ENCODE peak calls at places on chromosomes 12 and 14, in four cellular contexts. One of them, this sample, is unnamed.

GRCh38 chr14:104521816-104522745 is 57.5 kb upstream of the C14orf180 start:
- DNase-seq in nucleus accumbens: no peak
- DNase-seq in WTC11: no peak
- DNase-seq in stimulated activated CD8-positive, alpha-beta memory T cell treated with anti-CD3 and anti-CD28 coated beads, Interleukin-7, amount 100 ng/mL, for 4 hours: no peak
- DNase-seq in this sample: no peak

GRCh38 chr12:402127-402456 is 648 bp downstream of the CCDC77 start:
- DNase-seq in WTC11: peak; percentile 16
- DNase-seq in nucleus accumbens: no peak
- DNase-seq in stimulated activated CD8-positive, alpha-beta memory T cell treated with anti-CD3 and anti-CD28 coated beads, Interleukin-7, amount 100 ng/mL, for 4 hours: no peak
- DNase-seq in this sample: no peak

GRCh38 chr14:29906256-29906885 is 21.3 kb downstream of the PRKD1 start:
- DNase-seq in stimulated activated CD8-positive, alpha-beta memory T cell treated with anti-CD3 and anti-CD28 coated beads, Interleukin-7, amount 100 ng/mL, for 4 hours: no peak
- DNase-seq in nucleus accumbens: no peak
- DNase-seq in WTC11: no peak
- DNase-seq in this sample: no peak

GRCh38 chr14:102915292-102916110 is 7.0 kb upstream of the AMN start:
- DNase-seq in nucleus accumbens: no peak
- DNase-seq in stimulated activated CD8-positive, alpha-beta memory T cell treated with anti-CD3 and anti-CD28 coated beads, Interleukin-7, amount 100 ng/mL, for 4 hours: no peak
- DNase-seq in WTC11: no peak
- DNase-seq in this sample: no peak

GRCh38 chr12:8823565-8824300 is 1.3 kb downstream of the A2ML1 start:
- DNase-seq in stimulated activated CD8-positive, alpha-beta memory T cell treated with anti-CD3 and anti-CD28 coated beads, Interleukin-7, amount 100 ng/mL, for 4 hours: no peak
- DNase-seq in WTC11: peak; percentile 79
- DNase-seq in nucleus accumbens: no peak
- DNase-seq in this sample: no peak

GRCh38 chr14:73753043-73753886 is 39.1 kb upstream of the PNMA1 start:
- DNase-seq in stimulated activated CD8-positive, alpha-beta memory T cell treated with anti-CD3 and anti-CD28 coated beads, Interleukin-7, amount 100 ng/mL, for 4 hours: no peak
- DNase-seq in nucleus accumbens: no peak
- DNase-seq in WTC11: no peak
- DNase-seq in this sample: no peak

GRCh38 chr12:122090759-122091535 is 12.4 kb downstream of the MLXIP start:
- DNase-seq in nucleus accumbens: no peak
- DNase-seq in WTC11: no peak
- DNase-seq in stimulated activated CD8-positive, alpha-beta memory T cell treated with anti-CD3 and anti-CD28 coated beads, Interleukin-7, amount 100 ng/mL, for 4 hours: no peak
- DNase-seq in this sample: no peak

GRCh38 chr12:32650508-32650907 is 28.6 kb upstream of the DNM1L start:
- DNase-seq in stimulated activated CD8-positive, alpha-beta memory T cell treated with anti-CD3 and anti-CD28 coated beads, Interleukin-7, amount 100 ng/mL, for 4 hours: no peak
- DNase-seq in nucleus accumbens: no peak
- DNase-seq in WTC11: no peak
- DNase-seq in this sample: no peak

GRCh38 chr12:128930591-128930990 is 77.3 kb downstream of the GLT1D1 start:
- DNase-seq in stimulated activated CD8-positive, alpha-beta memory T cell treated with anti-CD3 and anti-CD28 coated beads, Interleukin-7, amount 100 ng/mL, for 4 hours: no peak
- DNase-seq in WTC11: no peak
- DNase-seq in nucleus accumbens: no peak
- DNase-seq in this sample: no peak

GRCh38 chr14:69376439-69376838 is 21.7 kb downstream of the ERH start:
- DNase-seq in nucleus accumbens: no peak
- DNase-seq in WTC11: no peak
- DNase-seq in stimulated activated CD8-positive, alpha-beta memory T cell treated with anti-CD3 and anti-CD28 coated beads, Interleukin-7, amount 100 ng/mL, for 4 hours: no peak
- DNase-seq in this sample: no peak

GRCh38 chr14:49464885-49465284 is 121.3 kb downstream of the RPS29 start:
- DNase-seq in nucleus accumbens: no peak
- DNase-seq in WTC11: peak; percentile 47
- DNase-seq in stimulated activated CD8-positive, alpha-beta memory T cell treated with anti-CD3 and anti-CD28 coated beads, Interleukin-7, amount 100 ng/mL, for 4 hours: no peak
- DNase-seq in this sample: no peak

GRCh38 chr12:113299619-113300237 is 35.2 kb downstream of the SLC8B1 start:
- DNase-seq in nucleus accumbens: peak; percentile 54
- DNase-seq in stimulated activated CD8-positive, alpha-beta memory T cell treated with anti-CD3 and anti-CD28 coated beads, Interleukin-7, amount 100 ng/mL, for 4 hours: no peak
- DNase-seq in WTC11: peak; percentile 42
- DNase-seq in this sample: peak; percentile 84

GRCh38 chr14:22320353-22320733 is 268.7 kb downstream of the DAD1 start:
- DNase-seq in WTC11: no peak
- DNase-seq in stimulated activated CD8-positive, alpha-beta memory T cell treated with anti-CD3 and anti-CD28 coated beads, Interleukin-7, amount 100 ng/mL, for 4 hours: no peak
- DNase-seq in nucleus accumbens: no peak
- DNase-seq in this sample: no peak

GRCh38 chr12:2215709-2216560 is 163.1 kb downstream of the CACNA1C start:
- DNase-seq in stimulated activated CD8-positive, alpha-beta memory T cell treated with anti-CD3 and anti-CD28 coated beads, Interleukin-7, amount 100 ng/mL, for 4 hours: no peak
- DNase-seq in nucleus accumbens: no peak
- DNase-seq in WTC11: no peak
- DNase-seq in this sample: no peak

GRCh38 chr14:58129208-58129607 is 22.8 kb downstream of the ARMH4 start:
- DNase-seq in stimulated activated CD8-positive, alpha-beta memory T cell treated with anti-CD3 and anti-CD28 coated beads, Interleukin-7, amount 100 ng/mL, for 4 hours: no peak
- DNase-seq in nucleus accumbens: no peak
- DNase-seq in WTC11: no peak
- DNase-seq in this sample: no peak

GRCh38 chr14:62117718-62118164 is 355.5 kb downstream of the SNAPC1 start:
- DNase-seq in stimulated activated CD8-positive, alpha-beta memory T cell treated with anti-CD3 and anti-CD28 coated beads, Interleukin-7, amount 100 ng/mL, for 4 hours: no peak
- DNase-seq in WTC11: no peak
- DNase-seq in nucleus accumbens: no peak
- DNase-seq in this sample: no peak

GRCh38 chr12:131275824-131276223 is 322.1 kb downstream of the ADGRD1 start:
- DNase-seq in WTC11: no peak
- DNase-seq in nucleus accumbens: no peak
- DNase-seq in stimulated activated CD8-positive, alpha-beta memory T cell treated with anti-CD3 and anti-CD28 coated beads, Interleukin-7, amount 100 ng/mL, for 4 hours: no peak
- DNase-seq in this sample: no peak

GRCh38 chr12:99611590-99611989 is 36.0 kb upstream of the GARIN6 start:
- DNase-seq in WTC11: no peak
- DNase-seq in nucleus accumbens: no peak
- DNase-seq in stimulated activated CD8-positive, alpha-beta memory T cell treated with anti-CD3 and anti-CD28 coated beads, Interleukin-7, amount 100 ng/mL, for 4 hours: no peak
- DNase-seq in this sample: no peak

GRCh38 chr12:105461276-105461975 is 130.9 kb downstream of the C12orf75 start:
- DNase-seq in WTC11: no peak
- DNase-seq in stimulated activated CD8-positive, alpha-beta memory T cell treated with anti-CD3 and anti-CD28 coated beads, Interleukin-7, amount 100 ng/mL, for 4 hours: no peak
- DNase-seq in nucleus accumbens: no peak
- DNase-seq in this sample: no peak

GRCh38 chr12:119894916-119895315 is 17.8 kb upstream of the CIT start:
- DNase-seq in stimulated activated CD8-positive, alpha-beta memory T cell treated with anti-CD3 and anti-CD28 coated beads, Interleukin-7, amount 100 ng/mL, for 4 hours: no peak
- DNase-seq in nucleus accumbens: no peak
- DNase-seq in WTC11: no peak
- DNase-seq in this sample: no peak

GRCh38 chr12:78695749-78696148 is 168.8 kb upstream of the SYT1 start:
- DNase-seq in WTC11: no peak
- DNase-seq in stimulated activated CD8-positive, alpha-beta memory T cell treated with anti-CD3 and anti-CD28 coated beads, Interleukin-7, amount 100 ng/mL, for 4 hours: no peak
- DNase-seq in nucleus accumbens: no peak
- DNase-seq in this sample: no peak

GRCh38 chr12:52256165-52256935 is 18.1 kb upstream of the KRT86 start:
- DNase-seq in stimulated activated CD8-positive, alpha-beta memory T cell treated with anti-CD3 and anti-CD28 coated beads, Interleukin-7, amount 100 ng/mL, for 4 hours: no peak
- DNase-seq in WTC11: no peak
- DNase-seq in nucleus accumbens: no peak
- DNase-seq in this sample: no peak

GRCh38 chr14:66649515-66649914 is 141.6 kb downstream of the GPHN start:
- DNase-seq in stimulated activated CD8-positive, alpha-beta memory T cell treated with anti-CD3 and anti-CD28 coated beads, Interleukin-7, amount 100 ng/mL, for 4 hours: no peak
- DNase-seq in WTC11: no peak
- DNase-seq in nucleus accumbens: no peak
- DNase-seq in this sample: no peak

GRCh38 chr12:120224304-120225199 is 23.6 kb upstream of the RPLP0 start:
- DNase-seq in stimulated activated CD8-positive, alpha-beta memory T cell treated with anti-CD3 and anti-CD28 coated beads, Interleukin-7, amount 100 ng/mL, for 4 hours: no peak
- DNase-seq in nucleus accumbens: no peak
- DNase-seq in WTC11: no peak
- DNase-seq in this sample: no peak

GRCh38 chr14:56760164-56760914 is 49.9 kb downstream of the OTX2 start:
- DNase-seq in stimulated activated CD8-positive, alpha-beta memory T cell treated with anti-CD3 and anti-CD28 coated beads, Interleukin-7, amount 100 ng/mL, for 4 hours: no peak
- DNase-seq in WTC11: no peak
- DNase-seq in nucleus accumbens: no peak
- DNase-seq in this sample: no peak

GRCh38 chr12:6868211-6869048 is 1.1 kb downstream of the TPI1 start:
- DNase-seq in nucleus accumbens: no peak
- DNase-seq in WTC11: no peak
- DNase-seq in stimulated activated CD8-positive, alpha-beta memory T cell treated with anti-CD3 and anti-CD28 coated beads, Interleukin-7, amount 100 ng/mL, for 4 hours: no peak
- DNase-seq in this sample: no peak

GRCh38 chr14:97267509-97267908 is 470.3 kb downstream of the VRK1 start:
- DNase-seq in nucleus accumbens: no peak
- DNase-seq in stimulated activated CD8-positive, alpha-beta memory T cell treated with anti-CD3 and anti-CD28 coated beads, Interleukin-7, amount 100 ng/mL, for 4 hours: no peak
- DNase-seq in WTC11: no peak
- DNase-seq in this sample: no peak